ENCODE peak calls at places on chromosomes 2 and 18, in six cellular contexts. B is fibroblast of lung; E is uterus; K is tibial artery; O is PC-3; F is CD8-positive, alpha-beta memory T cell. R is an unnamed sample. For H3K4me1 and H3K9me3, the result is how much of the 10 kb centered on the place peaks cover.

GRCh38 chr2:74010087-74010541 is 25.4 kb downstream of the TET3 start:
- DNase-seq in B (peak), O (peak), E (peak), F (no peak), K (no peak), R (no peak)

GRCh38 chr2:239109041-239109915 is 261.4 kb downstream of the TWIST2 start:
- DNase-seq in K (no peak), B (no peak), O (peak), E (no peak), F (no peak), R (no peak)

GRCh38 chr2:25822190-25823117 is 55.8 kb downstream of the ASXL2 start:
- DNase-seq in B (peak), E (peak), F (peak), O (no peak), K (no peak), R (peak)

GRCh38 chr2:64846175-64846574 is 143.0 kb upstream of the SLC1A4 start:
- DNase-seq in F (no peak), K (peak), O (no peak), E (no peak), B (peak), R (no peak)

GRCh38 chr2:34070196-34070595 is 471.1 kb upstream of the FAM98A start:
- DNase-seq in K (no peak), F (no peak), B (no peak), O (no peak), E (no peak), R (no peak)

GRCh38 chr2:72744049-72744448 is 81.8 kb downstream of the EXOC6B start:
- DNase-seq in K (no peak), O (peak), F (no peak), E (no peak), B (peak), R (no peak)

GRCh38 chr2:160282063-160282580 is 82.0 kb upstream of the ITGB6 start:
- DNase-seq in O (no peak), B (peak), K (no peak), E (no peak), F (no peak), R (no peak)

GRCh38 chr2:239118675-239119211 is 270.9 kb downstream of the TWIST2 start:
- DNase-seq in E (no peak), O (no peak), K (no peak), F (peak), B (no peak), R (peak)

GRCh38 chr2:240348522-240348921 is 86.9 kb upstream of the GPC1 start:
- DNase-seq in F (no peak), E (no peak), O (peak), B (peak), K (no peak), R (no peak)

GRCh38 chr2:127633556-127634065 is 12.3 kb upstream of the GPR17 start:
- DNase-seq in F (no peak), E (peak), B (no peak), O (no peak), K (no peak), R (no peak)

GRCh38 chr2:127651381-127651809 is 5.4 kb downstream of the GPR17 start:
- DNase-seq in F (no peak), K (no peak), B (no peak), E (no peak), O (no peak), R (no peak)

GRCh38 chr2:222307138-222307756 is 8.4 kb upstream of the PAX3 start:
- DNase-seq in E (no peak), B (no peak), O (no peak), K (no peak), F (no peak), R (no peak)

GRCh38 chr2:37672870-37673184 is 1.4 kb upstream of the CDC42EP3 start:
- DNase-seq in K (no peak), E (no peak), F (no peak), B (no peak), O (no peak), R (no peak)
- H3K27ac ChIP-seq in K (peak), E (peak), F (peak), B (no peak), O (no peak), R (peak)

GRCh38 chr2:205193121-205193520 is 489.2 kb upstream of the NRP2 start:
- DNase-seq in B (no peak), F (no peak), K (no peak), E (no peak), O (no peak), R (no peak)

GRCh38 chr2:205198130-205198505 is 484.2 kb upstream of the NRP2 start:
- DNase-seq in F (no peak), K (no peak), B (peak), E (no peak), O (peak), R (no peak)

GRCh38 chr2:205190528-205190927 is 491.8 kb upstream of the NRP2 start:
- DNase-seq in B (no peak), O (no peak), K (no peak), E (no peak), F (no peak), R (no peak)

GRCh38 chr2:205197468-205198129 is 484.7 kb upstream of the NRP2 start:
- DNase-seq in K (no peak), B (peak), O (no peak), F (no peak), E (no peak), R (peak)

DNA sequence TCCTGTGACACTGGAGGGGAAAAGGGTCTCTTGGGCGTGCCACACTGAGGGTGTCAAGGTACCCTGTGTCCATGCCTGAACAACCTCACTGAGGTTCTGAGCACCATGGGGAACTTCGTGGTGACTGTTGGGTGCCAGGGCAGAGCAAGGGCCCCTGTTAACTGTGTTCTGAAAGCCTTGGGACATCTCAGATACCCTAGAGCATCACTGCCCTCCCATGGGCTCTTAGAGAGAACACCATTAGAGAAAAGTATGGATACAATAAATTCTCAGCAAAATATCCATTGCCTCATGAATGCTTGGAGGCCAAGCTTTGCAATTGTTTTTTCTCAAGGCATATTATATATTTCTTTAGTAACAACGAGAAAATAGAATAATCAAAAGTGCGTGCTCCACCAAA is 488.5 kb upstream of the NRP2 start:
- DNase-seq in K (no peak), O (no peak), B (no peak), E (no peak), F (no peak), R (no peak)
- H3K4me1 ChIP-seq in K (under half), O (under half), B (under half), E (under half), F (under half), R (under half)

GRCh38 chr2:113784823-113785744 is 28.6 kb upstream of the SLC35F5 start:
- DNase-seq in E (no peak), F (no peak), K (no peak), B (no peak), O (no peak), R (no peak)

GRCh38 chr2:113780472-113780871 is 24.0 kb upstream of the SLC35F5 start:
- DNase-seq in O (no peak), K (no peak), B (no peak), E (no peak), F (no peak), R (no peak)
- H3K9me3 ChIP-seq in O (under half), K (under half), B (under half), E (under half), F (under half), R (under half)

DNA sequence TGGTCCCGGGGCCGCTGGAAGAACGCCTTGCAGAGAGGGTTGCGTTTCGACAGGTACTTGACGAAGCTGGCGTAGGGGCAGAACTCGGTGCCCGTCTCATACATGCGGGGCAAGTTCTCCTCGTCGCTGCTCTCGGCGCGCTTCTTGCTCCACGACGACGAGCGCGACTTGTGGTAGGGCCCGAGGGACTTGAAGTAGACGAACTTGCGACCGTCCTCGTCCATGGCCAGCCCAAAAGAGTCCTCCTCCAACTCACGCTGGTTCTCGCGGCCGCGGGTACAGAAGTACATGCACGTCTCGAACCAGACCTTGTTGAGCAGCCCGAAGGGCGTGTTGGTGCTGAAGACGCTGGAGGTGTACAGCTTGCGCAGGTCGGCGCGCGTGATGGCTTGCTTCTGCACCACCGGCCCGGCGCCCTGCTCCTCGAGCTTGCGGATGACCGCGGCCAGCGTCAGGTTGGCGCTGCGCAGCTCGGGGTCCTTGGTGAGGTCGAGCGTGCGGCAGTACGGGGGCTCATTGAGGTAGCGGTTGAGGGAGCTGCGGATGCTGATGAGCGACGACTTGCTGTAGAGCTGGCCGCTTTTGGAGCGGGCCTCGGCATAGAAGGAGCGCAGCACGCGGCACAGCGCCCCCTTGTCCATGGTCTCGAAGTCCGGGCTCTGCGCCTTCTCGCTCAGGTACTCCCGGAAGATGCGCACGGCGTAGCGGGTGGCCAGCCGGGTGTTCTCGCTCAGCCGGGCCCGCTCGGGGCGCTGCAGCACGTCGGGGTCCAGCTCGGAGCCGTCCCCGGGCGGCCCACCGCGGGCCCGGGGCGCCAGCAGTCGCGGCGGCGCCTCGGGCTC is 830 bp downstream of the KCTD1 start:
- DNase-seq in E (peak), O (no peak), K (peak), B (peak), F (peak), R (peak)
- H3K27ac ChIP-seq in E (peak), O (no peak), K (peak), B (no peak), F (no peak), R (no peak)

GRCh38 chr2:237704476-237705224 is 77.3 kb downstream of the LRRFIP1 start:
- DNase-seq in K (no peak), E (no peak), O (peak), B (peak), F (no peak), R (no peak)
- H3K4me1 ChIP-seq in K (half or more), E (under half), O (under half), B (under half), F (half or more), R (half or more)

DNA sequence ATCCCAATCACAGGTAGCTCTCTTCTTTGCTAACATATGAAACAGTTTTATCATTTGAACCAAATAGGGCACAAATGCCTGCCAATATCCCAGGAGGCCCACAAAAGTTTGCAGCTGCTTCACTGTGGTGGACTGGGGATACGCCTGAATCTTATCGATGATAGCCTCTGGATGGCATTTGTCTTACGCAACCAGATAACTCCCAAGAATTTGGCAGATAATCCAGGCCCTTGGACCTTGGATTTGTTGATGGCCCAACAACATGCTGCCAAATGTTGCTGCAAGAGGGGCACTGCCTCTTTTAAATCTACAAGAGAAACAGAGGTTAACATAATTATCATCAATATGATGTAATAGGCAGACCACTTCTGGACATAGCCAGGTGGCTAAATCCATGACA is 587.1 kb upstream of the LRRTM4 start:
- DNase-seq in K (no peak), E (no peak), F (no peak), O (no peak), B (no peak), R (no peak)
- H3K9me3 ChIP-seq in K (under half), E (under half), F (under half), O (under half), B (under half), R (under half)

GRCh38 chr2:158624071-158624470 is 167.3 kb downstream of the PKP4 start:
- DNase-seq in K (no peak), E (no peak), F (no peak), B (no peak), O (no peak), R (no peak)

GRCh38 chr2:158620656-158621055 is 163.9 kb downstream of the PKP4 start:
- DNase-seq in O (no peak), B (no peak), K (no peak), F (no peak), E (no peak), R (no peak)

GRCh38 chr2:158619496-158619895 is 162.7 kb downstream of the PKP4 start:
- DNase-seq in O (peak), F (no peak), K (no peak), E (no peak), B (peak), R (no peak)

GRCh38 chr2:158616480-158616879 is 159.7 kb downstream of the PKP4 start:
- DNase-seq in E (no peak), K (no peak), B (no peak), F (no peak), O (no peak), R (no peak)

DNA sequence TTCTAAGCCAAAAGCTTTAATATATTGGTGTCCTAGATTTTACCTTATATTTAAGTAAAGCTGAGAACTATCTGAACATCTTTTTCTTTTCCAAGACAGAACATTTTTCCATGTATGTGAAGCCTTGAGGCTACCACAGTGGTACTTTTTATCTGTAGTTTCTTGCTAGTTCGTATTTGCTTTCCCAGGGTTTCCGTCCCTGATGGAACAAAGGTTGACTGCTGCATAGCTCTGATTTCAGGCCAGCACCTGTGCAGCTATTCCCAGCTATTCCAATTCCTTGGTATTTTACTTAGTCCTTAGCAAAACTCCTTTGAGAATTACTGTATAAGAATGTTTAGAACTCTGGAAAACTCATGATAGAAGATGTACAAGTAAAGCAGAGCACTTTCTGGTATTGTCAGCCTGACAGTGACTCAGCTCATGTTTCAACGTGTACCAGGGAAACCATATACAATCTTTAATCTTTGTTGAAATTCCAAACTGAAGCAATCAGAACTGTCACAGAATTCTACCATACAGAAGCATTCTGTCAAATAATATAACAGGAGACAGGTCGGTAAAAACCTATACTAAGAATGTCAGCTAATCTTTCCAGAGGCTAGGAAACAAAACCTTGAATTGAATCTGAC is 162.2 kb downstream of the PKP4 start:
- DNase-seq in E (no peak), F (no peak), K (no peak), O (peak), B (no peak), R (no peak)
- H3K27ac ChIP-seq in E (no peak), F (no peak), K (no peak), O (peak), B (no peak), R (no peak)